ENCODE peak calls at places on chromosomes 4 and X, in six cellular contexts. One of them, this sample, is unnamed.
A peak's percentile ranks its signal among the peaks of the same experiment; 100 is the strongest.

GRCh38 chrX:151985955-151986354 is 11.5 kb upstream of the GABRE start:
- DNase-seq in H9: no peak
- DNase-seq in HepG2: peak; percentile 81
- DNase-seq in fibroblast of lung: peak; percentile 9
- DNase-seq in colonic mucosa: peak; percentile 35
- DNase-seq in HCT116: no peak
- DNase-seq in this sample: no peak

GRCh38 chr4:25842229-25842840 is 20.5 kb downstream of the SEL1L3 start:
- DNase-seq in HCT116: no peak
- DNase-seq in fibroblast of lung: no peak
- DNase-seq in colonic mucosa: no peak
- DNase-seq in HepG2: no peak
- DNase-seq in H9: no peak
- DNase-seq in this sample: no peak

GRCh38 chr4:97819314-97819713 is 324.0 kb downstream of the STPG2 start:
- DNase-seq in colonic mucosa: no peak
- DNase-seq in H9: no peak
- DNase-seq in HCT116: no peak
- DNase-seq in HepG2: no peak
- DNase-seq in fibroblast of lung: no peak
- DNase-seq in this sample: no peak

GRCh38 chrX:113157496-113157895 is 316.9 kb upstream of the AMOT start:
- DNase-seq in colonic mucosa: no peak
- DNase-seq in fibroblast of lung: no peak
- DNase-seq in HCT116: no peak
- DNase-seq in HepG2: no peak
- DNase-seq in H9: peak; percentile 32
- DNase-seq in this sample: no peak

GRCh38 chr4:41506071-41506470 is 31.9 kb upstream of the LIMCH1 start:
- DNase-seq in HCT116: no peak
- DNase-seq in colonic mucosa: no peak
- DNase-seq in H9: no peak
- DNase-seq in HepG2: no peak
- DNase-seq in fibroblast of lung: peak; percentile 46
- DNase-seq in this sample: no peak

GRCh38 chr4:150739591-150739990 is 157.6 kb downstream of the MAB21L2 start:
- DNase-seq in HepG2: no peak
- DNase-seq in H9: no peak
- DNase-seq in colonic mucosa: no peak
- DNase-seq in HCT116: no peak
- DNase-seq in fibroblast of lung: no peak
- DNase-seq in this sample: no peak

GRCh38 chr4:150305995-150306394 is 227.8 kb downstream of the DCLK2 start:
- DNase-seq in fibroblast of lung: peak; percentile 52
- DNase-seq in H9: no peak
- DNase-seq in HepG2: no peak
- DNase-seq in colonic mucosa: no peak
- DNase-seq in HCT116: no peak
- DNase-seq in this sample: no peak

GRCh38 chrX:107700317-107700774 is 72.0 kb downstream of the PRPS1 start:
- DNase-seq in HepG2: no peak
- DNase-seq in H9: no peak
- DNase-seq in fibroblast of lung: peak; percentile 71
- DNase-seq in colonic mucosa: no peak
- DNase-seq in HCT116: no peak
- DNase-seq in this sample: no peak

GRCh38 chr4:88991746-88992145 is 65.2 kb downstream of the FAM13A start:
- DNase-seq in fibroblast of lung: no peak
- DNase-seq in colonic mucosa: no peak
- DNase-seq in H9: no peak
- DNase-seq in HCT116: no peak
- DNase-seq in HepG2: no peak
- DNase-seq in this sample: no peak

GRCh38 chrX:41459714-41460113 is 12.6 kb downstream of the NYX start:
- DNase-seq in fibroblast of lung: no peak
- DNase-seq in HepG2: no peak
- DNase-seq in HCT116: no peak
- DNase-seq in H9: no peak
- DNase-seq in colonic mucosa: no peak
- DNase-seq in this sample: no peak

GRCh38 chr4:178148106-178148505 is 705.9 kb upstream of the AGA start:
- DNase-seq in HCT116: no peak
- DNase-seq in fibroblast of lung: peak; percentile 24
- DNase-seq in H9: no peak
- DNase-seq in HepG2: no peak
- DNase-seq in colonic mucosa: no peak
- DNase-seq in this sample: no peak

GRCh38 chr4:184693056-184693455 is 40.8 kb downstream of the CENPU start:
- DNase-seq in HepG2: no peak
- DNase-seq in H9: no peak
- DNase-seq in colonic mucosa: no peak
- DNase-seq in fibroblast of lung: peak; percentile 64
- DNase-seq in HCT116: no peak
- DNase-seq in this sample: no peak

GRCh38 chr4:46931981-46932380 is 22.9 kb upstream of the COX7B2 start:
- DNase-seq in HCT116: no peak
- DNase-seq in HepG2: peak; percentile 3
- DNase-seq in H9: peak; percentile 47
- DNase-seq in colonic mucosa: peak; percentile 29
- DNase-seq in fibroblast of lung: peak; percentile 76
- DNase-seq in this sample: no peak

GRCh38 chrX:123884809-123885408 is 25.1 kb downstream of the XIAP start:
- DNase-seq in HCT116: no peak
- DNase-seq in H9: no peak
- DNase-seq in HepG2: peak; percentile 31
- DNase-seq in fibroblast of lung: peak; percentile 67
- DNase-seq in colonic mucosa: peak; percentile 53
- DNase-seq in this sample: peak; percentile 60

GRCh38 chr4:37904824-37905223 is 13.9 kb downstream of the TBC1D1 start:
- DNase-seq in fibroblast of lung: no peak
- DNase-seq in colonic mucosa: no peak
- DNase-seq in HepG2: no peak
- DNase-seq in HCT116: no peak
- DNase-seq in H9: no peak
- DNase-seq in this sample: no peak

GRCh38 chrX:128458888-128459287 is 406.7 kb upstream of the ACTRT1 start:
- DNase-seq in HepG2: no peak
- DNase-seq in H9: no peak
- DNase-seq in HCT116: no peak
- DNase-seq in colonic mucosa: no peak
- DNase-seq in fibroblast of lung: no peak
- DNase-seq in this sample: no peak

DNA sequence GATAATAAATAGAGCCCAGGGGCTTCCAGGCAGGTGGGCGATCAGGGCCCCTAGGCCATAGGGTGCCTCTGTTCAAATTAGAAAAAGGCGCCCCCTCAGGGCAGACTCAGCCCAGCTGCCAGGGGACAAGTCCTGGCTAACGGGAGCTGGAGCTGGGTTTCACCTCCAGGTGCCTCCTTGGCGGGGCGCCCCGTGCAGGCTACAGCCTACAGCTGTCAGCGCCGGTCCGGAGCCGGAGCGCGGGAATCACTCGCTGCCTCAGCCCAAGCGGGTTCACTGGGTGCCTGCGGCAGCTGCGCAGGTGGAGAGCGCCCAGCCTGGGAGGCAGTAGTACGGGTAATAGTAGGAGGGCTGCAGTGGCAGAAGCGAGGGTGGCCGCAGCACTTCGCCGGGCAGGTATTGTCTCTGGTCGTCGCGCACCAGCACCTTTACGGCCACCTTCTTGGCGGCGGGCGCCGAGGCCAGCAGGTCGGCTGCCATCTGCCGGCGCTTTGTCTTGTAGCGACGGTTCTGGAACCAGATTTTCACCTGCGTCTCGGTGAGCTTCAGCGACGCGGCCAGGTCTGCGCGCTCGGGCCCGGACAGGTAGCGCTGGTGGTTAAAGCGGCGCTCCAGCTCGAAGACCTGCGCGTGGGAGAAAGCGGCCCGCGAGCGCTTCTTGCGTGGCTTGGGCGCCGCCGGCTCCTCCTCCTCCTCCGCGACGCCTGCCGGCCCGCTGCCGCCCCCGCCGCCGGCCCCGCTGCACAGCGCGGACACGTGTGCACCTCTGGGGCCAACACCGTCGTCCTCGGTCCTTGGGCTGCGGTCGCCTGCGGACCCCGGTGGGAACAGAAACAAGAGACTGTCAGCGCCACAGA is 2.4 kb downstream of the NKX3-2 start:
- DNase-seq in HCT116: no peak
- DNase-seq in HepG2: no peak
- DNase-seq in fibroblast of lung: no peak
- DNase-seq in H9: peak; percentile 90
- DNase-seq in colonic mucosa: peak; percentile 62
- DNase-seq in this sample: peak; percentile 58
- TF ChIP-seq CTCF in HCT116: no peak
- TF ChIP-seq CTCF in HepG2: no peak
- TF ChIP-seq CTCF in fibroblast of lung: no peak
- TF ChIP-seq CTCF in H9: peak; percentile 53
- TF ChIP-seq CTCF in colonic mucosa: peak; percentile 29
- TF ChIP-seq CTCF in this sample: peak; percentile 52

GRCh38 chrX:10397349-10397748 is 223.0 kb downstream of the MID1 start:
- DNase-seq in H9: no peak
- DNase-seq in HCT116: no peak
- DNase-seq in colonic mucosa: no peak
- DNase-seq in HepG2: no peak
- DNase-seq in fibroblast of lung: no peak
- DNase-seq in this sample: no peak

GRCh38 chrX:10404435-10404834 is 215.9 kb downstream of the MID1 start:
- DNase-seq in fibroblast of lung: peak; percentile 59
- DNase-seq in colonic mucosa: no peak
- DNase-seq in H9: no peak
- DNase-seq in HepG2: no peak
- DNase-seq in HCT116: no peak
- DNase-seq in this sample: no peak

GRCh38 chrX:10399152-10399741 is 221.1 kb downstream of the MID1 start:
- DNase-seq in colonic mucosa: no peak
- DNase-seq in HCT116: no peak
- DNase-seq in fibroblast of lung: peak; percentile 41
- DNase-seq in HepG2: no peak
- DNase-seq in H9: no peak
- DNase-seq in this sample: no peak

GRCh38 chrX:10398271-10398670 is 222.1 kb downstream of the MID1 start:
- DNase-seq in H9: no peak
- DNase-seq in colonic mucosa: no peak
- DNase-seq in fibroblast of lung: no peak
- DNase-seq in HepG2: no peak
- DNase-seq in HCT116: no peak
- DNase-seq in this sample: no peak

GRCh38 chrX:10401239-10401638 is 219.1 kb downstream of the MID1 start:
- DNase-seq in HCT116: no peak
- DNase-seq in HepG2: no peak
- DNase-seq in colonic mucosa: no peak
- DNase-seq in fibroblast of lung: no peak
- DNase-seq in H9: no peak
- DNase-seq in this sample: no peak
- H3K9ac ChIP-seq in HCT116: no peak overlapping the region
- H3K9ac ChIP-seq in HepG2: no peak overlapping the region
- H3K9ac ChIP-seq in colonic mucosa: no peak overlapping the region
- H3K9ac ChIP-seq in fibroblast of lung: no peak overlapping the region
- H3K9ac ChIP-seq in H9: no peak overlapping the region
- H3K9ac ChIP-seq in this sample: no peak overlapping the region

GRCh38 chrX:137342969-137343368 is 223.0 kb upstream of the ZIC3 start:
- DNase-seq in HepG2: no peak
- DNase-seq in HCT116: no peak
- DNase-seq in fibroblast of lung: no peak
- DNase-seq in H9: no peak
- DNase-seq in colonic mucosa: no peak
- DNase-seq in this sample: no peak
- TF ChIP-seq CTCF in HepG2: no peak
- TF ChIP-seq CTCF in HCT116: no peak
- TF ChIP-seq CTCF in fibroblast of lung: no peak
- TF ChIP-seq CTCF in H9: no peak
- TF ChIP-seq CTCF in colonic mucosa: no peak
- TF ChIP-seq CTCF in this sample: no peak

DNA sequence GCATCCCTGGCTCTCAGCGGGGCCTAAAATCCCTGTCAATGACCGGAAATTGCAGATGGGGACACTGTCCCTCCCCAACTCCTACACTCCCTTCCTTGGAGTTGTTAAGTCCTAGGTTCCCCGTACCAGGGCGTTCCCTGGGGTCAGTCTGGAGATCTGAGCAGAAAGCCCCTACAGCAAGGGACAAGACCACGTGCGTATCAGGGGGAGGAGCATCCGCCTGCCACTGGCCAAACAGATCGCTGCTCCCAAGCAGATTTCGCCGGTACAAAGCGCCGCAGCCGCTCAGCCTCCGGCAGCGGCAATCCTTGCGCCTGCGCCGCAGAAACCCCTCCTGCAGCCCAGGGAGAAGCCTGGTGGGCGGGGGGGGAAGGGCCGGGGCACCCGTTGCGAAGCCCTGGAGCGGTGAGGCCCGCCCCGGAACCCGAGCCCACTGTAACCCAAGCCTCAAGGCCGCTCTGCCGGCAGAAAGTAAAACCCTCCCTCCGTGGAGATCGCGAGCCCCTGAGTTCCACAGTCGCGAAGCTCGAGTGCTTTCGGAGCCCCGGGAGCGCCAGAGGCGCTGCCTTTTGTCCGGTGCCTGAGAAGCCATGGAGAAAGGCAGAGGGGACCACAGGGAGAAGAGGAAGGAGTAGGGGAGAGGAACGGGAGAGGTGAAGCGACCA is 2.7 kb downstream of the CRMP1 start:
- DNase-seq in colonic mucosa: no peak
- DNase-seq in HCT116: no peak
- DNase-seq in HepG2: no peak
- DNase-seq in H9: peak; percentile 97
- DNase-seq in fibroblast of lung: peak; percentile 11
- DNase-seq in this sample: peak; percentile 89
- H3K9ac ChIP-seq in colonic mucosa: no peak overlapping the region
- H3K9ac ChIP-seq in HCT116: no peak overlapping the region
- H3K9ac ChIP-seq in HepG2: no peak overlapping the region
- H3K9ac ChIP-seq in H9: no peak overlapping the region
- H3K9ac ChIP-seq in fibroblast of lung: no peak overlapping the region
- H3K9ac ChIP-seq in this sample: no peak overlapping the region

GRCh38 chr4:119081943-119082342 is 53.7 kb upstream of the MYOZ2 start:
- DNase-seq in H9: no peak
- DNase-seq in HCT116: no peak
- DNase-seq in colonic mucosa: no peak
- DNase-seq in HepG2: no peak
- DNase-seq in fibroblast of lung: no peak
- DNase-seq in this sample: no peak

GRCh38 chr4:119081542-119081859 is 54.1 kb upstream of the MYOZ2 start:
- DNase-seq in fibroblast of lung: no peak
- DNase-seq in HCT116: no peak
- DNase-seq in colonic mucosa: no peak
- DNase-seq in HepG2: no peak
- DNase-seq in H9: no peak
- DNase-seq in this sample: no peak

GRCh38 chr4:119084503-119084902 is 51.1 kb upstream of the MYOZ2 start:
- DNase-seq in HCT116: no peak
- DNase-seq in HepG2: no peak
- DNase-seq in fibroblast of lung: no peak
- DNase-seq in H9: no peak
- DNase-seq in colonic mucosa: no peak
- DNase-seq in this sample: no peak

GRCh38 chr4:119082661-119083060 is 53.0 kb upstream of the MYOZ2 start:
- DNase-seq in colonic mucosa: no peak
- DNase-seq in HepG2: no peak
- DNase-seq in H9: no peak
- DNase-seq in HCT116: no peak
- DNase-seq in fibroblast of lung: no peak
- DNase-seq in this sample: no peak

GRCh38 chr4:119080721-119081541 is 54.7 kb upstream of the MYOZ2 start:
- DNase-seq in HepG2: peak; percentile 96
- DNase-seq in HCT116: no peak
- DNase-seq in colonic mucosa: peak; percentile 58
- DNase-seq in H9: no peak
- DNase-seq in fibroblast of lung: no peak
- DNase-seq in this sample: no peak
- TF ChIP-seq CTCF in HepG2: no peak
- TF ChIP-seq CTCF in HCT116: no peak
- TF ChIP-seq CTCF in colonic mucosa: no peak
- TF ChIP-seq CTCF in H9: no peak
- TF ChIP-seq CTCF in fibroblast of lung: no peak
- TF ChIP-seq CTCF in this sample: no peak

This sample was measured in SK-N-SH.